ENCODE peak calls at places on chromosomes 12 and 14, in four cellular contexts. N is fibroblast of pulmonary artery, T is astrocyte of the spinal cord, Y is transverse colon. L is an unnamed sample.

GRCh38 chr12:54364413-54364812 is at the start of gene GPR84:
- DNase-seq in N (no peak), Y (no peak), T (no peak), L (no peak)

GRCh38 chr14:99720941-99721791 is 37.1 kb downstream of the CYP46A1 start:
- DNase-seq in T (no peak), N (no peak), Y (no peak), L (no peak)

GRCh38 chr12:45726594-45727300 is 2.8 kb upstream of the ARID2 start:
- DNase-seq in T (peak; percentile 51), N (peak; percentile 40), Y (peak; percentile 62), L (peak; percentile 51)

GRCh38 chr14:61642246-61642982 is 52.9 kb upstream of the HIF1A start:
- DNase-seq in Y (peak; percentile 62), T (no peak), N (peak; percentile 20), L (peak; percentile 86)

GRCh38 chr12:62732861-62733427 is 202.0 kb downstream of the PPM1H start:
- DNase-seq in N (peak; percentile 75), T (peak; percentile 76), Y (no peak), L (peak; percentile 76)

GRCh38 chr14:67833403-67833802 is 13.8 kb downstream of the RAD51B start:
- DNase-seq in T (no peak), N (no peak), Y (no peak), L (no peak)

GRCh38 chr14:37594916-37595808 is at the start of the genes FOXA1 and TTC6:
- DNase-seq in T (no peak), N (no peak), Y (peak; percentile 65), L (peak; percentile 22)

GRCh38 chr12:3152892-3153291 is 75.7 kb downstream of the TSPAN9 start:
- DNase-seq in N (no peak), Y (no peak), T (no peak), L (no peak)

GRCh38 chr12:124387510-124387855 is 92.6 kb downstream of the RFLNA start:
- DNase-seq in N (no peak), T (no peak), Y (no peak), L (no peak)

GRCh38 chr14:80615831-80616230 is 325.7 kb downstream of the CEP128 start:
- DNase-seq in T (no peak), N (no peak), Y (no peak), L (no peak)

GRCh38 chr12:90631581-90631980 is 323.4 kb downstream of the CCER1 start:
- DNase-seq in Y (no peak), T (peak; percentile 7), N (peak; percentile 26), L (peak; percentile 3)

GRCh38 chr12:114834621-114835020 is 150.6 kb upstream of the TBX3 start:
- DNase-seq in Y (no peak), N (peak; percentile 66), T (peak; percentile 49), L (peak; percentile 74)

GRCh38 chr12:64678248-64678647 is 68.0 kb downstream of the RASSF3 start:
- DNase-seq in N (no peak), Y (no peak), T (no peak), L (no peak)

GRCh38 chr12:103810108-103810507 is 30.9 kb downstream of the NT5DC3 start:
- DNase-seq in Y (no peak), N (no peak), T (no peak), L (no peak)

GRCh38 chr14:45716506-45716905 is 463.5 kb upstream of the MIS18BP1 start:
- DNase-seq in N (no peak), Y (no peak), T (peak; percentile 12), L (no peak)

GRCh38 chr14:91396959-91397815 is 20.4 kb downstream of the CCDC88C start:
- DNase-seq in N (no peak), Y (peak; percentile 88), T (no peak), L (no peak)

GRCh38 chr12:86513206-86513605 is 257.0 kb upstream of the MGAT4C start:
- DNase-seq in Y (no peak), T (no peak), N (peak; percentile 15), L (no peak)

GRCh38 chr14:21428930-21429329 is 27.0 kb downstream of the CHD8 start:
- DNase-seq in Y (no peak), T (peak; percentile 21), N (no peak), L (peak; percentile 4)

GRCh38 chr12:84986586-84986985 is 49.5 kb downstream of the TSPAN19 start:
- DNase-seq in T (no peak), Y (no peak), N (no peak), L (peak; percentile 13)

GRCh38 chr12:115135800-115136211 is 451.8 kb upstream of the TBX3 start:
- DNase-seq in Y (peak; percentile 23), N (peak; percentile 90), T (peak; percentile 54), L (peak; percentile 80)

GRCh38 chr14:70934502-70935134 is 27.4 kb downstream of the PCNX1 start:
- DNase-seq in T (peak; percentile 16), N (peak; percentile 72), Y (no peak), L (peak; percentile 79)

GRCh38 chr12:26853303-26854027 is 20.5 kb upstream of the ITPR2 start:
- DNase-seq in Y (peak; percentile 76), N (peak; percentile 78), T (peak; percentile 64), L (peak; percentile 60)

GRCh38 chr14:25011095-25011494 is 38.9 kb downstream of the STXBP6 start:
- DNase-seq in N (no peak), T (no peak), Y (no peak), L (no peak)

GRCh38 chr12:132438139-132438700 is 51.7 kb upstream of the FBRSL1 start:
- DNase-seq in N (no peak), Y (no peak), T (no peak), L (no peak)

GRCh38 chr14:96100171-96101064 is 61.3 kb downstream of the C14orf132 start:
- DNase-seq in Y (peak; percentile 84), T (peak; percentile 61), N (peak; percentile 86), L (peak; percentile 76)

GRCh38 chr12:54304187-54304810 is 3.5 kb upstream of the NFE2 start:
- DNase-seq in N (peak; percentile 74), Y (peak; percentile 69), T (no peak), L (peak; percentile 60)

GRCh38 chr12:86216591-86216990 is 39.6 kb downstream of the MGAT4C start:
- DNase-seq in T (no peak), Y (no peak), N (no peak), L (no peak)

GRCh38 chr14:74555476-74556050 is 56.5 kb downstream of the LTBP2 start:
- DNase-seq in N (no peak), Y (no peak), T (no peak), L (no peak)

GRCh38 chr12:52627395-52628110 is 9.2 kb upstream of the KRT73 start:
- DNase-seq in T (no peak), Y (no peak), N (no peak), L (no peak)

GRCh38 chr14:101830271-101830670 is 68.8 kb downstream of the PPP2R5C start:
- DNase-seq in T (no peak), Y (no peak), N (no peak), L (no peak)

GRCh38 chr12:8834230-8834629 is 11.8 kb downstream of the A2ML1 start:
- DNase-seq in T (no peak), N (no peak), Y (no peak), L (no peak)

GRCh38 chr12:2641209-2641608 is 153.6 kb upstream of the FKBP4 start:
- DNase-seq in T (peak; percentile 23), Y (peak; percentile 7), N (peak; percentile 38), L (peak; percentile 25)

GRCh38 chr14:75438486-75439080 is 10.8 kb downstream of the JDP2 start:
- DNase-seq in T (no peak), Y (no peak), N (no peak), L (no peak)

GRCh38 chr12:53056296-53056695 is 6.4 kb downstream of the TNS2 start:
- DNase-seq in T (no peak), Y (peak; percentile 4), N (no peak), L (no peak)

GRCh38 chr12:79448816-79449215 is 241.9 kb downstream of the PAWR start:
- DNase-seq in N (no peak), T (no peak), Y (no peak), L (no peak)

GRCh38 chr12:108446766-108447165 is 68.3 kb upstream of the FICD start:
- DNase-seq in N (peak; percentile 67), T (peak; percentile 7), Y (no peak), L (peak; percentile 31)

GRCh38 chr12:24760606-24761378 is 188.1 kb downstream of the BCAT1 start:
- DNase-seq in Y (no peak), T (no peak), N (no peak), L (no peak)

GRCh38 chr12:104376650-104377506 is 73.3 kb downstream of the EID3 start:
- DNase-seq in N (no peak), T (no peak), Y (no peak), L (peak; percentile 55)

GRCh38 chr12:49515266-49515665 is 23.6 kb upstream of the KCNH3 start:
- DNase-seq in Y (no peak), T (peak; percentile 84), N (peak; percentile 81), L (peak; percentile 68)

GRCh38 chr12:108297895-108298760 is 41.0 kb downstream of the CMKLR1 start:
- DNase-seq in T (no peak), Y (no peak), N (no peak), L (no peak)

GRCh38 chr14:52513249-52513648 is 39.1 kb downstream of the TXNDC16 start:
- DNase-seq in Y (no peak), T (no peak), N (no peak), L (no peak)
- TF ChIP-seq CTCF in Y (no peak), T (no peak), N (no peak), L (no peak)

GRCh38 chr14:64761441-64762043 is 57.3 kb downstream of the PLEKHG3 start:
- DNase-seq in T (peak; percentile 40), N (no peak), Y (no peak), L (no peak)
- H3K4me3 ChIP-seq in T (no peak overlapping the region), N (no peak overlapping the region), Y (no peak overlapping the region), L (no peak overlapping the region)

GRCh38 chr14:89266754-89267153 is 150.3 kb downstream of the FOXN3 start:
- DNase-seq in N (no peak), Y (no peak), T (peak; percentile 43), L (peak; percentile 9)
- TF ChIP-seq CTCF in N (no peak), Y (no peak), T (no peak), L (no peak)

GRCh38 chr12:116565963-116566362 is 6.8 kb downstream of the MAP1LC3B2 start:
- DNase-seq in T (no peak), Y (no peak), N (no peak), L (no peak)
- H3K4me3 ChIP-seq in T (no peak overlapping the region), Y (no peak overlapping the region), N (no peak overlapping the region), L (no peak overlapping the region)

L was measured in AG10803.